ENCODE peak calls at places on chromosomes 16 and 17, in ten cellular contexts. K is activated effector memory CD4-positive, alpha-beta T cell treated with Interleukin-2 at 50 U/mL for 16 hours; A is stimulated activated CD8-positive, alpha-beta memory T cell treated with anti-CD3 and anti-CD28 coated beads, Interleukin-2, amount 100 ng/mL, for 48 hours; E is left cardiac atrium; I is Kasumi-1; Y is T-helper 17 cell; J is A549; D is RWPE1; P is heart right ventricle; T is activated CD4-positive, alpha-beta T cell treated with anti-CD3 and anti-CD28 coated beads for 48 hours. O is an unnamed sample.

GRCh38 chr16:67216612-67217490 is 10.1 kb upstream of the TMEM208 start:
- DNase-seq in K (no peak), A (no peak), E (peak), I (peak), Y (no peak), J (no peak), D (no peak), P (peak), T (no peak), O (no peak)

GRCh38 chr17:50661795-50662391 is 27.2 kb downstream of the ABCC3 start:
- DNase-seq in K (no peak), A (no peak), E (peak), I (no peak), Y (no peak), J (peak), D (peak), P (no peak), T (peak), O (peak)

GRCh38 chr17:5413682-5414081 is 5.8 kb downstream of the NUP88 start:
- DNase-seq in K (no peak), A (no peak), E (no peak), I (no peak), Y (no peak), J (peak), D (peak), P (no peak), T (no peak), O (no peak)

GRCh38 chr16:71526111-71526998 is at the start of gene CHST4:
- DNase-seq in K (no peak), A (no peak), E (no peak), I (peak), Y (no peak), J (peak), D (peak), P (no peak), T (peak), O (peak)

GRCh38 chr17:29844339-29845048 is 85.5 kb downstream of the SSH2 start:
- DNase-seq in K (no peak), A (no peak), E (no peak), I (no peak), Y (no peak), J (no peak), D (no peak), P (no peak), T (no peak), O (peak)

GRCh38 chr17:27466748-27467375 is 10.6 kb downstream of the KSR1 start:
- DNase-seq in K (peak), A (peak), E (no peak), I (no peak), Y (no peak), J (no peak), D (no peak), P (no peak), T (peak), O (no peak)

GRCh38 chr16:28882476-28883180 is 4.3 kb downstream of the ATP2A1 start:
- DNase-seq in K (no peak), A (no peak), E (no peak), I (no peak), Y (no peak), J (no peak), D (no peak), P (no peak), T (no peak), O (no peak)

GRCh38 chr17:63191610-63192009 is 225.6 kb downstream of the TANC2 start:
- DNase-seq in K (no peak), A (no peak), E (peak), I (no peak), Y (no peak), J (no peak), D (no peak), P (peak), T (no peak), O (peak)

GRCh38 chr17:48499743-48500434 is 30.9 kb downstream of the HOXB1 start:
- DNase-seq in K (no peak), A (no peak), E (no peak), I (no peak), Y (no peak), J (no peak), D (no peak), P (no peak), T (no peak), O (no peak)

GRCh38 chr17:69690531-69690930 is 276.0 kb downstream of the MAP2K6 start:
- DNase-seq in K (no peak), A (no peak), E (no peak), I (no peak), Y (no peak), J (no peak), D (no peak), P (no peak), T (no peak), O (no peak)

GRCh38 chr16:49121636-49122035 is 160.0 kb downstream of the CBLN1 start:
- DNase-seq in K (no peak), A (no peak), E (no peak), I (no peak), Y (no peak), J (no peak), D (peak), P (no peak), T (no peak), O (no peak)

GRCh38 chr16:55341681-55342080 is 17.7 kb downstream of the IRX6 start:
- DNase-seq in K (no peak), A (no peak), E (no peak), I (no peak), Y (no peak), J (no peak), D (no peak), P (no peak), T (no peak), O (no peak)

GRCh38 chr17:38324141-38324540 is 19.6 kb downstream of the GPR179 start:
- DNase-seq in K (no peak), A (no peak), E (no peak), I (no peak), Y (no peak), J (no peak), D (no peak), P (no peak), T (no peak), O (no peak)

GRCh38 chr16:67539271-67539670 is 10.6 kb downstream of the RIPOR1 start:
- DNase-seq in K (no peak), A (no peak), E (no peak), I (no peak), Y (no peak), J (no peak), D (no peak), P (no peak), T (no peak), O (no peak)

GRCh38 chr17:2239882-2240430 is 63.6 kb downstream of the SMG6 start:
- DNase-seq in K (no peak), A (peak), E (peak), I (no peak), Y (no peak), J (peak), D (peak), P (no peak), T (peak), O (peak)

GRCh38 chr17:29557085-29557697 is 9.6 kb downstream of the ABHD15 start:
- DNase-seq in K (no peak), A (no peak), E (no peak), I (no peak), Y (no peak), J (no peak), D (peak), P (no peak), T (no peak), O (peak)

GRCh38 chr16:85557083-85557975 is 55.8 kb upstream of the GSE1 start:
- DNase-seq in K (peak), A (peak), E (no peak), I (no peak), Y (no peak), J (peak), D (peak), P (no peak), T (peak), O (peak)

GRCh38 chr17:40304464-40304863 is 4.5 kb upstream of the RARA start:
- DNase-seq in K (no peak), A (no peak), E (no peak), I (no peak), Y (no peak), J (no peak), D (no peak), P (no peak), T (no peak), O (peak)

GRCh38 chr17:39244600-39245570 is 19.1 kb upstream of the STAC2 start:
- DNase-seq in K (peak), A (peak), E (peak), I (peak), Y (peak), J (peak), D (peak), P (peak), T (peak), O (peak)

GRCh38 chr16:19997264-19997663 is 76.4 kb downstream of the GPR139 start:
- DNase-seq in K (no peak), A (no peak), E (no peak), I (no peak), Y (no peak), J (no peak), D (no peak), P (no peak), T (no peak), O (no peak)

GRCh38 chr17:146983-147761 is 9.8 kb downstream of the SCGB1C2 start:
- DNase-seq in K (no peak), A (no peak), E (peak), I (no peak), Y (peak), J (no peak), D (no peak), P (no peak), T (no peak), O (no peak)

GRCh38 chr17:30519707-30520106 is 42.5 kb downstream of the GOSR1 start:
- DNase-seq in K (no peak), A (no peak), E (no peak), I (no peak), Y (no peak), J (peak), D (peak), P (no peak), T (no peak), O (peak)